ENCODE peak calls at places on chromosome 1, in eight cellular contexts. P, K, A, D, L, Q, E and Y are unnamed samples.

GRCh38 chr1:221230605-221231004 is 351.4 kb downstream of the HLX start:
- DNase-seq in A (peak), L (no peak), D (no peak), P (peak), E (peak), K (no peak), Q (no peak), Y (no peak)

GRCh38 chr1:168084396-168085231 is 52.1 kb downstream of the GPR161 start:
- DNase-seq in Q (no peak), A (peak), K (no peak), D (peak), E (peak), P (peak), L (peak), Y (no peak)

GRCh38 chr1:60149254-60149653 is 75.7 kb upstream of the C1orf87 start:
- DNase-seq in E (no peak), K (no peak), D (peak), P (peak), Q (no peak), A (no peak), L (no peak), Y (no peak)

GRCh38 chr1:17875882-17876280 is 120.7 kb downstream of the ACTL8 start:
- DNase-seq in P (peak), A (peak), E (peak), Q (peak), L (peak), D (no peak), K (no peak), Y (peak)

GRCh38 chr1:60169206-60169605 is 95.6 kb upstream of the C1orf87 start:
- DNase-seq in Q (no peak), L (no peak), P (no peak), A (peak), E (no peak), D (no peak), K (no peak), Y (no peak)

GRCh38 chr1:6396998-6397397 is 3.4 kb upstream of the ACOT7 start:
- DNase-seq in Q (no peak), K (no peak), D (no peak), P (no peak), A (no peak), L (no peak), E (peak), Y (no peak)

GRCh38 chr1:247482747-247483146 is 24.8 kb upstream of the OR2B11 start:
- DNase-seq in E (peak), D (no peak), Q (peak), L (no peak), A (peak), K (no peak), P (no peak), Y (peak)

GRCh38 chr1:224626042-224626441 is 9.9 kb downstream of the CNIH3 start:
- DNase-seq in D (no peak), K (no peak), L (peak), E (peak), Q (peak), P (no peak), A (peak), Y (no peak)

GRCh38 chr1:179761296-179761695 is 18.2 kb downstream of the FAM163A start:
- DNase-seq in A (no peak), P (no peak), D (no peak), K (no peak), L (no peak), Q (no peak), E (no peak), Y (no peak)

GRCh38 chr1:8510041-8510823 is 192.3 kb downstream of the SLC45A1 start:
- DNase-seq in E (no peak), K (no peak), A (peak), P (peak), D (no peak), Q (peak), L (peak), Y (no peak)

GRCh38 chr1:214549604-214550338 is 1.6 kb downstream of the PTPN14 start:
- DNase-seq in L (peak), A (peak), D (no peak), K (no peak), Q (peak), E (peak), P (no peak), Y (no peak)

GRCh38 chr1:2081326-2081885 is 31.2 kb downstream of the PRKCZ start:
- DNase-seq in K (no peak), Q (no peak), P (no peak), D (peak), A (no peak), L (no peak), E (no peak), Y (no peak)

GRCh38 chr1:16980473-16981268 is at the start of gene MFAP2:
- DNase-seq in Q (peak), P (no peak), D (peak), K (no peak), E (no peak), L (peak), A (peak), Y (no peak)

GRCh38 chr1:39354572-39354971 is 136.9 kb upstream of the BMP8A start:
- DNase-seq in Q (no peak), P (no peak), D (no peak), L (no peak), K (no peak), E (peak), A (no peak), Y (no peak)

GRCh38 chr1:113808450-113809195 is 3.7 kb downstream of the RSBN1 start:
- DNase-seq in D (no peak), Q (peak), L (no peak), A (peak), E (no peak), K (no peak), P (no peak), Y (no peak)

GRCh38 chr1:56456426-56457101 is 122.8 kb downstream of the PLPP3 start:
- DNase-seq in L (peak), E (peak), Q (peak), A (peak), D (no peak), K (no peak), P (no peak), Y (peak)

GRCh38 chr1:31751822-31752241 is 12.3 kb downstream of the ADGRB2 start:
- DNase-seq in D (no peak), P (no peak), Q (no peak), K (no peak), A (no peak), L (no peak), E (no peak), Y (no peak)

GRCh38 chr1:151834239-151834638 is 2.6 kb upstream of the RORC start:
- DNase-seq in P (no peak), E (no peak), D (no peak), A (no peak), Q (no peak), K (no peak), L (no peak), Y (no peak)

GRCh38 chr1:160159846-160160245 is 8.4 kb downstream of the ATP1A4 start:
- DNase-seq in E (peak), P (no peak), K (no peak), Q (no peak), A (peak), L (no peak), D (no peak), Y (no peak)

GRCh38 chr1:50350868-50351267 is 72.4 kb downstream of the DMRTA2 start:
- DNase-seq in D (no peak), E (no peak), P (no peak), Q (no peak), K (no peak), L (no peak), A (no peak), Y (no peak)

GRCh38 chr1:92444351-92444750 is 42.4 kb downstream of the GFI1 start:
- DNase-seq in D (no peak), K (no peak), E (peak), P (no peak), A (peak), L (peak), Q (no peak), Y (no peak)

GRCh38 chr1:216434232-216434631 is 11.0 kb upstream of the USH2A start:
- DNase-seq in E (no peak), Q (no peak), K (no peak), D (no peak), L (no peak), P (no peak), A (no peak), Y (no peak)

GRCh38 chr1:91883470-91883869 is 2.5 kb downstream of the TGFBR3 start:
- DNase-seq in K (no peak), L (peak), Q (no peak), D (no peak), A (peak), P (no peak), E (peak), Y (peak)

GRCh38 chr1:15714438-15715136 is 21.5 kb upstream of the SLC25A34 start:
- DNase-seq in K (no peak), D (no peak), E (no peak), L (peak), P (peak), A (peak), Q (no peak), Y (no peak)

GRCh38 chr1:40030528-40031135 is 9.9 kb upstream of the CAP1 start:
- DNase-seq in K (no peak), E (peak), P (no peak), Q (peak), L (peak), D (no peak), A (peak), Y (no peak)

GRCh38 chr1:59971464-59971911 is 44.9 kb upstream of the CYP2J2 start:
- DNase-seq in P (peak), K (no peak), D (peak), Q (peak), E (peak), L (peak), A (peak), Y (no peak)

GRCh38 chr1:39927538-39927937 is 25.8 kb upstream of the MYCL start:
- DNase-seq in E (no peak), L (peak), P (no peak), Q (peak), K (no peak), D (no peak), A (peak), Y (no peak)

GRCh38 chr1:248404024-248404423 is 1.2 kb downstream of the OR2T1 start:
- DNase-seq in A (no peak), D (no peak), E (no peak), Q (peak), K (peak), P (no peak), L (no peak), Y (peak)

GRCh38 chr1:209850342-209850979 is 22.7 kb downstream of the UTP25 start:
- DNase-seq in P (no peak), E (peak), A (peak), Q (peak), L (peak), D (no peak), K (peak), Y (peak)

GRCh38 chr1:230067441-230067870 is 418 bp downstream of the GALNT2 start:
- DNase-seq in D (no peak), Q (peak), K (no peak), P (peak), A (peak), E (peak), L (peak), Y (no peak)

GRCh38 chr1:62407398-62408009 is 29.3 kb upstream of the USP1 start:
- DNase-seq in K (peak), D (no peak), L (peak), A (peak), P (no peak), Q (peak), E (peak), Y (peak)

GRCh38 chr1:206419250-206419649 is 51.0 kb upstream of the IKBKE start:
- DNase-seq in Q (peak), K (no peak), A (peak), D (no peak), E (peak), L (no peak), P (no peak), Y (no peak)

GRCh38 chr1:201475915-201476669 is 7.1 kb upstream of the PHLDA3 start:
- DNase-seq in L (no peak), Q (peak), A (no peak), E (no peak), K (no peak), D (no peak), P (no peak), Y (peak)
- H3K27ac ChIP-seq in L (no peak), Q (peak), A (no peak), E (peak), K (no peak), D (no peak), P (no peak), Y (peak)

GRCh38 chr1:42944207-42944928 is 14.3 kb downstream of the SLC2A1 start:
- DNase-seq in K (no peak), A (no peak), Q (no peak), E (peak), D (peak), L (no peak), P (peak), Y (no peak)

GRCh38 chr1:42945171-42945570 is 13.5 kb downstream of the SLC2A1 start:
- DNase-seq in K (no peak), A (no peak), D (no peak), P (no peak), E (no peak), Q (no peak), L (no peak), Y (no peak)

GRCh38 chr1:42947137-42947536 is 11.5 kb downstream of the SLC2A1 start:
- DNase-seq in E (no peak), D (no peak), A (no peak), L (no peak), Q (no peak), K (no peak), P (no peak), Y (no peak)

GRCh38 chr1:42947965-42948732 is 10.5 kb downstream of the SLC2A1 start:
- DNase-seq in D (peak), Q (no peak), A (no peak), P (no peak), L (no peak), E (no peak), K (no peak), Y (no peak)

GRCh38 chr1:42946120-42947009 is 12.3 kb downstream of the SLC2A1 start:
- DNase-seq in P (no peak), L (no peak), Q (no peak), D (peak), K (no peak), E (no peak), A (no peak), Y (no peak)
- H3K27ac ChIP-seq in P (peak), L (peak), Q (peak), D (no peak), K (no peak), E (peak), A (no peak), Y (peak)

DNA sequence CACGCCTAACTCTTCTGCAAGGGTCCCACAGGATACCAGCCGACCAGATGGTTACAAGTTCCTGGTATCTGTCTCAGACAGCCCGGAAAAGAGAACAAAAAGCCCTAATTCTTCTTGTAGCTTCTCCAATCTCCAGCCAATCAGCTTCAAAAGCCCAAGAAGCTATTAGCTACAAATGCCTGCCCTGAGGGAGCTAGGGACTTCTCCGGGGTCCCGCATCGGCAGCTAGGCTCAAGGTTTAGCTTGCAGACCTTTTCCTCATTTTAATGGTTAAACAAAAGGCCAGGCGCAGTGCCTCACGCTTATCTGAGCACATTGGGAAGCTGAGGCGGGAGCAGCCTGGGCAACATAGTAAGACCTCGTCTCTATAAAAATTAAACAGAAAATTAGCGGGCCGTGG is 4.8 kb upstream of the OTUD3 start:
- DNase-seq in D (no peak), A (no peak), L (no peak), P (no peak), K (no peak), Q (no peak), E (no peak), Y (no peak)
- H3K27ac ChIP-seq in D (no peak), A (no peak), L (no peak), P (no peak), K (no peak), Q (no peak), E (no peak), Y (no peak)

GRCh38 chr1:241343956-241344355 is 13.0 kb downstream of the RGS7 start:
- DNase-seq in K (no peak), L (no peak), P (no peak), A (no peak), D (no peak), Q (no peak), E (peak), Y (no peak)
- H3K27ac ChIP-seq in K (no peak), L (no peak), P (no peak), A (no peak), D (no peak), Q (no peak), E (peak), Y (no peak)

GRCh38 chr1:93620169-93620840 is 61.3 kb downstream of the BCAR3 start:
- DNase-seq in D (no peak), P (peak), A (peak), L (no peak), E (no peak), K (peak), Q (no peak), Y (no peak)

GRCh38 chr1:93619507-93620168 is 62.0 kb downstream of the BCAR3 start:
- DNase-seq in A (no peak), Q (no peak), P (no peak), E (no peak), D (no peak), L (no peak), K (no peak), Y (no peak)

GRCh38 chr1:93621246-93621645 is 60.4 kb downstream of the BCAR3 start:
- DNase-seq in D (no peak), E (no peak), K (no peak), P (no peak), Q (no peak), L (no peak), A (no peak), Y (no peak)

GRCh38 chr1:93623436-93623835 is 58.2 kb downstream of the BCAR3 start:
- DNase-seq in P (no peak), L (no peak), D (no peak), E (no peak), Q (no peak), K (no peak), A (peak), Y (no peak)

GRCh38 chr1:93620841-93621210 is 60.8 kb downstream of the BCAR3 start:
- DNase-seq in D (no peak), E (peak), A (peak), Q (peak), L (peak), P (no peak), K (no peak), Y (peak)
- H3K27ac ChIP-seq in D (no peak), E (no peak), A (peak), Q (no peak), L (no peak), P (no peak), K (no peak), Y (no peak)

GRCh38 chr1:30649321-30649991 is 73.9 kb downstream of the MATN1 start:
- DNase-seq in K (no peak), L (no peak), P (no peak), A (no peak), D (no peak), E (peak), Q (peak), Y (peak)
- H3K27ac ChIP-seq in K (no peak), L (no peak), P (no peak), A (no peak), D (no peak), E (no peak), Q (peak), Y (peak)